ENCODE peak calls at places on chromosomes 16 and 17, in six cellular contexts. D is glutamatergic neuron, J is heart right ventricle, O is brain microvascular endothelial cell, G is epithelial cell of esophagus, N is astrocyte of the spinal cord. T is an unnamed sample.

GRCh38 chr17:79027274-79027924 is 3.4 kb downstream of the C1QTNF1 start:
- DNase-seq in G (no peak), O (no peak), D (no peak), N (no peak), J (no peak), T (no peak)

GRCh38 chr16:57184890-57185445 is 871 bp downstream of the PSME3IP1 start:
- DNase-seq in G (no peak), D (no peak), O (no peak), J (no peak), N (no peak), T (no peak)

GRCh38 chr17:3039748-3040147 is 23.7 kb downstream of the OR1D5 start:
- DNase-seq in G (no peak), O (no peak), J (no peak), D (no peak), N (no peak), T (no peak)

GRCh38 chr16:24686678-24687077 is 42.8 kb upstream of the TNRC6A start:
- DNase-seq in O (no peak), G (no peak), J (no peak), D (no peak), N (no peak), T (no peak)

GRCh38 chr17:6184508-6184907 is 114.3 kb downstream of the WSCD1 start:
- DNase-seq in D (no peak), O (no peak), G (no peak), J (no peak), N (no peak), T (no peak)

GRCh38 chr17:12180644-12181261 is 160.1 kb downstream of the MAP2K4 start:
- DNase-seq in D (no peak), O (peak), N (peak), J (no peak), G (peak), T (peak)

GRCh38 chr16:86391987-86392386 is 118.3 kb upstream of the FOXF1 start:
- DNase-seq in G (no peak), J (no peak), O (peak), D (no peak), N (peak), T (no peak)

GRCh38 chr17:40485851-40486512 is 15.4 kb downstream of the TNS4 start:
- DNase-seq in G (peak), D (no peak), J (no peak), N (peak), O (peak), T (no peak)

GRCh38 chr17:32253117-32253611 is 12.5 kb upstream of the RHBDL3 start:
- DNase-seq in O (peak), N (peak), G (peak), J (peak), D (peak), T (peak)

GRCh38 chr16:20868890-20869289 is 31.3 kb downstream of the DCUN1D3 start:
- DNase-seq in D (peak), J (peak), G (peak), N (peak), O (no peak), T (no peak)

GRCh38 chr16:31538199-31538598 is 10.5 kb downstream of the AHSP start:
- DNase-seq in J (no peak), D (no peak), O (no peak), N (no peak), G (no peak), T (no peak)

GRCh38 chr17:59154721-59155438 is at the start of gene SKA2:
- DNase-seq in G (no peak), O (no peak), D (peak), J (peak), N (no peak), T (peak)

GRCh38 chr17:67636841-67637240 is 80.9 kb upstream of the NOL11 start:
- DNase-seq in N (peak), O (peak), G (peak), J (no peak), D (no peak), T (no peak)

GRCh38 chr17:56309897-56310296 is 156.6 kb downstream of the ANKFN1 start:
- DNase-seq in G (no peak), O (no peak), D (no peak), N (peak), J (no peak), T (no peak)

GRCh38 chr16:66070140-66070887 is 296.2 kb upstream of the CDH5 start:
- DNase-seq in G (no peak), O (no peak), D (no peak), N (peak), J (peak), T (no peak)

GRCh38 chr16:457732-458400 is 32.4 kb downstream of the RAB11FIP3 start:
- DNase-seq in N (no peak), O (peak), J (no peak), D (peak), G (no peak), T (no peak)

GRCh38 chr17:61425682-61426481 is 26.2 kb downstream of the TBX2 start:
- DNase-seq in D (no peak), N (no peak), J (no peak), G (no peak), O (no peak), T (no peak)
- TF ChIP-seq CTCF in D (no peak), N (no peak), J (no peak), G (no peak), O (peak), T (no peak)

GRCh38 chr17:65561394-65562205 is at the start of gene AXIN2:
- DNase-seq in D (peak), J (peak), G (peak), O (peak), N (peak), T (peak)
- TF ChIP-seq CTCF in D (peak), J (no peak), G (peak), O (peak), N (peak), T (no peak)

DNA sequence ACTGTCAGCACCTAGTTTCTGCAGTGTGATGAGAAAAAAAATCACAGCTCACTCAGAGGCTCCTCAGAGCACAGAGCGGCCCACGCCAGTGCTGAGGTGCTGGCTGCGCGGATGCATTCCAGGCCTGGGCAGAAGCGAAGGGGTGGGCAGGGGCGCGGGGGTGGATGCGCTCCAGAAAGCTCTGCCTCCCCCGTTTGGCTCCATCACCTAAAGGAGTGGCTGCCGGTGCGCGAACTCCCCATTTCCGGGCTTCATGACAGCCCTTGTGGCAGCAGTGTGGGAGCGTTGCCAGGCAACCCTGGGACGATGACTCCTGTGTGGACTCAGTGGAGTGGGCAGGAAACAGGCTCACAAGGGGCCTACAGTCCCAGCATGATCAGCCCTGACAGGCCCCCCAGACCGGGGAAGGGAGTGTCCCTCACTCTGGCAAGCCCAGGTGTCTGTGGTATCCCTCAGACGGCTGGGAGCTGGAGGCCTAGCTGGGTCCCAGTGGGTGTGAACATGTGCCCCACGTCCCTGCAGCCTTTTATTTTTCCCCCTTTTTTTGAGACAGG is 32.8 kb upstream of the NUDT16L1 start:
- DNase-seq in O (peak), J (peak), G (peak), D (no peak), N (peak), T (peak)
- TF ChIP-seq CTCF in O (no peak), J (no peak), G (no peak), D (no peak), N (no peak), T (no peak)

GRCh38 chr17:49483588-49484509 is 11.2 kb upstream of the NGFR start:
- DNase-seq in N (no peak), G (no peak), D (no peak), J (no peak), O (no peak), T (no peak)
- TF ChIP-seq CTCF in N (no peak), G (no peak), D (no peak), J (no peak), O (no peak), T (no peak)

GRCh38 chr17:62592305-62593099 is 35.0 kb upstream of the MRC2 start:
- DNase-seq in J (no peak), G (peak), N (peak), O (peak), D (no peak), T (no peak)
- TF ChIP-seq CTCF in J (no peak), G (no peak), N (peak), O (peak), D (no peak), T (no peak)

GRCh38 chr17:14295676-14296075 is 5.2 kb upstream of the HS3ST3B1 start:
- DNase-seq in G (no peak), J (no peak), O (no peak), D (no peak), N (no peak), T (no peak)

GRCh38 chr17:14298221-14298994 is 2.5 kb upstream of the HS3ST3B1 start:
- DNase-seq in D (peak), O (no peak), J (no peak), N (no peak), G (no peak), T (no peak)

GRCh38 chr17:14296511-14296910 is 4.4 kb upstream of the HS3ST3B1 start:
- DNase-seq in O (no peak), N (no peak), J (no peak), G (no peak), D (no peak), T (no peak)

GRCh38 chr17:14299261-14300093 is 1.4 kb upstream of the HS3ST3B1 start:
- DNase-seq in N (peak), G (no peak), J (peak), O (no peak), D (peak), T (peak)

GRCh38 chr17:14297161-14297851 is 3.6 kb upstream of the HS3ST3B1 start:
- DNase-seq in D (peak), O (no peak), N (peak), G (peak), J (peak), T (peak)
- TF ChIP-seq CTCF in D (no peak), O (peak), N (peak), G (no peak), J (peak), T (no peak)

GRCh38 chr16:89248196-89249005 is 30.9 kb downstream of the ZNF778 start:
- DNase-seq in G (no peak), J (no peak), N (no peak), O (no peak), D (no peak), T (no peak)

GRCh38 chr16:89243664-89244063 is 26.2 kb downstream of the ZNF778 start:
- DNase-seq in G (no peak), J (no peak), D (no peak), O (no peak), N (no peak), T (no peak)

GRCh38 chr16:89246903-89247733 is 29.6 kb downstream of the ZNF778 start:
- DNase-seq in D (peak), O (peak), N (peak), G (peak), J (peak), T (peak)

GRCh38 chr16:89244754-89245153 is 27.3 kb downstream of the ZNF778 start:
- DNase-seq in G (no peak), D (no peak), O (no peak), J (no peak), N (no peak), T (no peak)

DNA sequence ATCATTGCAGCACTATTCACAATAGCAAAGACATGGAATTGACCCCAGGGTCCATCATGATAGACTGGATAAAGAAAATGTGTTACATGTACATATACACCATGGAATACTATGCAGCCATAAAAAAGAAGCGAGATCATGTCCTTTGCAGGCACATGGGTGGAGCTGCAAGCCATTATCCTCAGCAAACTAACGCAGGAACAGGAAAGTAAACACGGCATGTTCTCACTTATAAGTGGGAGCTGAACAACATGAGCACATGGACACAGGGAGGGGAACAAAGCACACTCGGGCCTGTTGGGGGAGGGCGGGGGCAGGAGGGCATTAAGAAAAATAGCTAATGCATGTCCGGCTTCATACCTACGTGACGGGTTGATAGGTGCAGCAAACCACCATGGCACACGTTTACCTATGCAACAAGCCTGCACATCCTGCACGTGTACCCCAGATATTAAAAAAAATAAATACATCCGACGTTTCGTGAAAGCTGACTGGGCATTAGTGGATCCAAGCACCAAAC is 28.9 kb downstream of the ZNF778 start:
- DNase-seq in J (no peak), N (no peak), D (no peak), O (no peak), G (no peak), T (no peak)
- TF ChIP-seq CTCF in J (no peak), N (no peak), D (no peak), O (peak), G (peak), T (no peak)

GRCh38 chr16:69083306-69083941 is 22.0 kb upstream of the HAS3 start:
- DNase-seq in N (no peak), J (no peak), D (no peak), O (no peak), G (no peak), T (no peak)
- TF ChIP-seq CTCF in N (no peak), J (no peak), D (no peak), O (peak), G (no peak), T (no peak)

GRCh38 chr16:5966004-5966403 is 868.4 kb upstream of the EEF2KMT start:
- DNase-seq in G (no peak), D (no peak), J (no peak), O (no peak), N (no peak), T (no peak)

GRCh38 chr16:5965321-5965720 is 867.7 kb upstream of the EEF2KMT start:
- DNase-seq in G (no peak), N (no peak), D (no peak), O (no peak), J (no peak), T (no peak)

GRCh38 chr16:5972747-5973146 is 875.2 kb upstream of the EEF2KMT start:
- DNase-seq in J (no peak), N (no peak), O (no peak), G (no peak), D (no peak), T (no peak)

GRCh38 chr16:5971924-5972323 is 874.3 kb upstream of the EEF2KMT start:
- DNase-seq in N (no peak), G (no peak), O (no peak), D (no peak), J (no peak), T (no peak)

GRCh38 chr16:5971106-5971505 is 873.5 kb upstream of the EEF2KMT start:
- DNase-seq in D (no peak), J (no peak), G (no peak), N (no peak), O (no peak), T (no peak)
- TF ChIP-seq CTCF in D (no peak), J (no peak), G (no peak), N (no peak), O (no peak), T (no peak)